ENCODE peak calls at places on chromosomes 11 and 22, in eight cellular contexts. X is GM23248, F is GM23338, J is HCT116, T is neural progenitor cell, S is OCI-LY7, E is PC-3, N is hepatocyte. Y is an unnamed sample. For H4K20me1, the result is how much of the 10 kb centered on the place peaks cover.

GRCh38 chr11:101397941-101398340 is 185.9 kb downstream of the TRPC6 start:
- DNase-seq in N (no peak), S (no peak), T (no peak), X (no peak), E (no peak), J (no peak), F (no peak), Y (no peak)

GRCh38 chr11:3201112-3201581 is 17.5 kb downstream of the MRGPRG start:
- DNase-seq in J (no peak), S (no peak), F (no peak), T (no peak), E (no peak), X (no peak), N (no peak), Y (no peak)

GRCh38 chr11:70536051-70536877 is 137.9 kb downstream of the CTTN start:
- DNase-seq in E (no peak), S (no peak), J (no peak), F (no peak), X (no peak), N (no peak), T (no peak), Y (no peak)

GRCh38 chr11:31757245-31757835 is 53.8 kb downstream of the PAX6 start:
- DNase-seq in J (no peak), F (no peak), X (no peak), N (no peak), E (no peak), S (no peak), T (no peak), Y (no peak)

GRCh38 chr22:20435436-20436308 is 2.0 kb downstream of the SCARF2 start:
- DNase-seq in X (no peak), F (no peak), T (no peak), S (no peak), E (no peak), N (no peak), J (no peak), Y (no peak)

GRCh38 chr11:95067042-95067827 is 516 bp downstream of the SRSF8 start:
- DNase-seq in F (peak), E (peak), X (peak), T (peak), S (peak), J (no peak), N (peak), Y (peak)

GRCh38 chr11:6596237-6596877 is 7.1 kb downstream of the RRP8 start:
- DNase-seq in J (no peak), N (no peak), T (no peak), E (no peak), X (no peak), S (no peak), F (no peak), Y (no peak)

GRCh38 chr11:108926522-108927380 is 261.9 kb downstream of the DDX10 start:
- DNase-seq in F (peak), T (peak), E (no peak), X (no peak), S (no peak), N (no peak), J (no peak), Y (no peak)

GRCh38 chr11:69950120-69950519 is 128.0 kb upstream of the ANO1 start:
- DNase-seq in J (peak), X (peak), N (peak), E (peak), F (peak), S (peak), T (peak), Y (no peak)

GRCh38 chr22:41288245-41288946 is 2.4 kb upstream of the RANGAP1 start:
- DNase-seq in S (no peak), F (peak), E (peak), X (peak), J (peak), N (peak), T (no peak), Y (no peak)

GRCh38 chr22:38967451-38968450 is 10.3 kb downstream of the APOBEC3A start:
- DNase-seq in X (no peak), E (no peak), F (no peak), J (no peak), T (no peak), N (no peak), S (no peak), Y (peak)

GRCh38 chr22:38935023-38935422 is 22.4 kb upstream of the APOBEC3A start:
- DNase-seq in N (no peak), X (no peak), T (no peak), F (no peak), E (peak), S (no peak), J (no peak), Y (no peak)

GRCh38 chr11:15146271-15147003 is 31.7 kb downstream of the INSC start:
- DNase-seq in T (no peak), S (no peak), F (no peak), N (no peak), X (peak), J (no peak), E (no peak), Y (no peak)

GRCh38 chr11:92941676-92942571 is 27.5 kb upstream of the MTNR1B start:
- DNase-seq in F (peak), T (peak), S (peak), X (peak), E (peak), N (peak), J (peak), Y (peak)

GRCh38 chr11:45473491-45473890 is 187.3 kb upstream of the SYT13 start:
- DNase-seq in F (peak), X (no peak), T (no peak), E (no peak), N (no peak), S (no peak), J (no peak), Y (no peak)

GRCh38 chr22:38317995-38318715 is 922 bp upstream of the CSNK1E start:
- DNase-seq in J (peak), E (peak), X (peak), N (peak), T (peak), S (no peak), F (no peak), Y (peak)

GRCh38 chr11:4960877-4961276 is 5.4 kb upstream of the OR51A2 start:
- DNase-seq in E (no peak), X (peak), N (no peak), J (no peak), F (no peak), T (no peak), S (no peak), Y (no peak)

GRCh38 chr11:64924910-64925284 is 408 bp downstream of the PPP2R5B start:
- DNase-seq in E (no peak), N (peak), X (peak), F (peak), T (peak), S (no peak), J (no peak), Y (no peak)

GRCh38 chr11:77752518-77752917 is 68.0 kb downstream of the RSF1 start:
- DNase-seq in N (peak), F (peak), E (no peak), J (no peak), X (peak), S (no peak), T (no peak), Y (no peak)

GRCh38 chr11:59102259-59102765 is 4.7 kb upstream of the FAM111B start:
- DNase-seq in S (peak), F (peak), N (peak), X (peak), J (no peak), E (peak), T (peak), Y (peak)

GRCh38 chr11:78203184-78203583 is 14.5 kb downstream of the USP35 start:
- DNase-seq in S (no peak), N (no peak), E (no peak), T (no peak), F (no peak), J (no peak), X (no peak), Y (no peak)

GRCh38 chr22:49970528-49971231 is 10.1 kb downstream of the PIM3 start:
- DNase-seq in E (peak), F (peak), X (peak), T (peak), J (peak), S (peak), N (peak), Y (peak)

GRCh38 chr22:49973018-49973965 is 12.7 kb downstream of the PIM3 start:
- DNase-seq in S (no peak), F (no peak), J (no peak), X (no peak), T (no peak), N (no peak), E (no peak), Y (peak)

GRCh38 chr22:49969751-49970527 is 9.4 kb downstream of the PIM3 start:
- DNase-seq in T (no peak), S (no peak), E (no peak), J (no peak), F (no peak), N (peak), X (no peak), Y (peak)

GRCh38 chr22:49972163-49973017 is 11.8 kb downstream of the PIM3 start:
- DNase-seq in S (no peak), T (no peak), X (no peak), F (no peak), J (no peak), E (no peak), N (peak), Y (peak)

DNA sequence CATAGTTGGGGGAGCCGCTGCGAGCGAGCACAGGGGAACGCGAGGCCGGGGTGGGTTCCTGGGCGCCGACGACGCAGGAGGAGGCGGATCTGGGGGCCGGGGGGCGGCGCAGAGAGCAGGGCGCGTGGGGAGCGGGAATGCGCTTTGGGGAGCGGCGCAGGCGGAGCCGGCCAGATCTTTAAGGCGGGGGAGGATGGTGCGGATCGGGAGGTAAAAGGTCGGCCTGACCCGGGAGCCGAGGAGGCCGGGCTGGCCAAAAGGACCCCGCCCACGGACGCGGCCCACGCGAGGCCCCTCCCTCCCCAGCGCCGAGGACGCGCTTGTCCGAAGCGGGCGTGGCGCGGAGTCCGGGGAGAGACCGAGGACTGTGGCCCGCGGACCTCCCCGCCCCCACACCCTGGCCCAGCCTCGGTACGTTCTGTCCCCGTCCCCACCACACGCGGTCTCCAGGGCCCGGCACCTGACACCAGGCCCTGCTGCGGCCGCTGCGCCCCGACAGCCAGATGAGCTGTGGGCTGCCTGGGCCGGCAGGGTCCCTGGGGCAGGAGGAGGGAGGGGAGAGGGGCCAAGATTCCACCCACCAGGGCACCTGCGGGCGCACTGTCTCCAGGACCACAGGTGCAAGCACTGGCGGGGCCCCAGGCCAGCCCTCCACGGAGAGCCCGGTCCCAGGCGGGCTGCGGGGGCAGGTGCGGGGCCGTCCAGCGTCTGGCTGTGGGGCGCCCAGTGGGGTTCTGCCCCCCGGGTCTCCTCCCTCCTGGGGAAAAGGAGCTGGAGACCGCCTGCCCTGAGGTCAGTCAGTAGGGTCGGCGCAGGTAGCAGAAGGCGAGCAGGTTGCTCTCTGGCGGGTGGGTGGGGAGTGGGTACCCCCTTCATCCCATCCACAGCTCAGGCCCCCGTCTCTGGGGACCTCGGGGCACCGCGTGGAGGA is 10.9 kb downstream of the PIM3 start:
- DNase-seq in F (peak), X (peak), S (no peak), J (no peak), E (peak), N (peak), T (peak), Y (peak)
- TF ChIP-seq EZH2phosphoT487 in F (no peak), X (no peak), S (no peak), J (no peak), E (no peak), N (no peak), T (peak), Y (no peak)

GRCh38 chr22:23130697-23131096 is 11.1 kb downstream of the RSPH14 start:
- DNase-seq in N (no peak), F (no peak), E (no peak), T (no peak), X (no peak), S (no peak), J (no peak), Y (no peak)
- H4K20me1 ChIP-seq in N (under half), F (under half), E (under half), T (under half), X (under half), S (under half), J (under half), Y (under half)

GRCh38 chr11:62909107-62909894 is 11.9 kb downstream of the CHRM1 start:
- DNase-seq in X (peak), E (peak), F (peak), S (peak), J (peak), T (peak), N (peak), Y (peak)
- TF ChIP-seq EZH2phosphoT487 in X (no peak), E (no peak), F (no peak), S (no peak), J (no peak), T (no peak), N (no peak), Y (no peak)

GRCh38 chr11:35146711-35147110 is 7.7 kb downstream of the CD44 start:
- DNase-seq in X (peak), N (no peak), F (no peak), T (no peak), E (no peak), J (no peak), S (no peak), Y (no peak)

GRCh38 chr11:35145249-35145648 is 6.3 kb downstream of the CD44 start:
- DNase-seq in S (no peak), J (no peak), N (no peak), X (peak), E (peak), F (no peak), T (no peak), Y (peak)

GRCh38 chr11:35147273-35147672 is 8.3 kb downstream of the CD44 start:
- DNase-seq in N (no peak), J (no peak), S (no peak), F (no peak), T (no peak), E (no peak), X (peak), Y (no peak)

GRCh38 chr11:35146074-35146521 is 7.1 kb downstream of the CD44 start:
- DNase-seq in J (no peak), T (no peak), E (peak), S (no peak), N (no peak), X (peak), F (no peak), Y (peak)

GRCh38 chr11:35148163-35148562 is 9.2 kb downstream of the CD44 start:
- DNase-seq in N (no peak), J (no peak), F (peak), E (no peak), S (no peak), T (no peak), X (peak), Y (no peak)
- H4K20me1 ChIP-seq in N (under half), J (under half), F (under half), E (half or more), S (under half), T (under half), X (under half), Y (under half)

DNA sequence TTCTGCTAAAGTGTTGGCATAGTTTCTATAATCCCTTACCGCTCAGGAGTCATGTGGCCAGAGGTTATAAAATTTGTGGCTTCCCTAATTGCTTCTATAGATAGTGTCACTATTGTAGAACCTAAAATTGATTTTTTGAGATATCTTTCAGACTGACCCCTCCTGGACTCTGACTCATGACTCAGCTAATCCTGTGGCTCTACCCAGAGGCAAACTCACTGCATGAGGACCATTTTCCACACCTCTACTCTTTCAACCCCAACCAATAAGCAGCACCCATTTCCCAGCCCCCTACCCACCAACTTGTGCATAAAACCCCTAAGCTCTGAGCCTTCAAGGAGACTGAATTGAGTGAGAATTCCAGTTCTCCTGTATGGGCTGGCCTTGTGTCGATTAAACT is 61.7 kb upstream of the PRSS23 start:
- DNase-seq in E (no peak), X (no peak), T (no peak), S (no peak), N (no peak), F (no peak), J (no peak), Y (no peak)
- TF ChIP-seq EZH2phosphoT487 in E (no peak), X (no peak), T (no peak), S (no peak), N (no peak), F (no peak), J (no peak), Y (no peak)

GRCh38 chr11:68498313-68498712 is 37.8 kb downstream of the PPP6R3 start:
- DNase-seq in T (no peak), X (no peak), E (no peak), F (no peak), N (no peak), S (no peak), J (no peak), Y (no peak)
- H4K20me1 ChIP-seq in T (half or more), X (half or more), E (half or more), F (half or more), N (half or more), S (under half), J (under half), Y (half or more)

DNA sequence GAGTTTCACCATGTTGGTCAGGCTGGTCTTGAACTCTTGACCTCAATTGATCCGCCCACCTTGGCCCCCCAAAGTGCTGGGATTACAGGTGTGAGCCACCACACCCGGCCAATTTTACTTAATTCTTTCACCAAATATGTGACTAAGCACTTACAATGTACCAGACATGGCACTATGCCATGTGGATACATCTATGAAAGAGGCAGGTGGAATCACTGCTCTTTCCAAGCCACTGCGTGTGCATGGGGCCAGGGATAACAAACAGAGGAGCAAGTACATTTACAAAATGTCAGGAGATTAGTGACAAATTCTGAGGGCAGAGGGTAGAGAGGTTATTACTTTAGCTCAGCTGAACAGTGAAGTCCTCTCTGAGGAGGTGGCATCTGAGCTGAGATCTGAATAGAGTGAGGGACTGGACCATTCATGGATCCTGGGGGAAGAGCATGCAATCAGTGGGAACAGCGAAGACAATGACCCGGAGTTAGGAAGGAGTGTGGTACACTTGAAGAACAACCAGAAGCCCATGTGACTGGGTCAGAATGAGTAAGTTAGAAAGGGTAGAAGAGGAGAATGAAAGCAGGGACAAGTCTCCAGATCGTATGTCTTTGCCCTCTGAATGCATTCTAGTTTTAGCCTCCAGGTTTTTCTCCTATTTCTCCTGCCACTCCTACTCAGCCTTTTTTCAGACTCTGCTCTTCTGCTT is 38.3 kb upstream of the GRAMD1B start:
- DNase-seq in S (no peak), E (peak), T (no peak), N (no peak), X (no peak), F (no peak), J (no peak), Y (no peak)
- TF ChIP-seq EZH2phosphoT487 in S (no peak), E (no peak), T (no peak), N (no peak), X (no peak), F (no peak), J (no peak), Y (no peak)

GRCh38 chr11:825366-826231 is 2.1 kb upstream of the CRACR2B start:
- DNase-seq in X (no peak), F (no peak), T (no peak), N (no peak), S (no peak), E (peak), J (no peak), Y (no peak)

GRCh38 chr11:826836-827145 is 928 bp upstream of the CRACR2B start:
- DNase-seq in J (no peak), N (no peak), S (no peak), X (no peak), T (no peak), E (no peak), F (no peak), Y (no peak)

GRCh38 chr11:824942-825341 is 2.8 kb upstream of the CRACR2B start:
- DNase-seq in T (no peak), X (no peak), S (no peak), N (no peak), E (no peak), J (no peak), F (no peak), Y (no peak)

GRCh38 chr11:823441-824291 is 4.1 kb upstream of the CRACR2B start:
- DNase-seq in J (no peak), N (no peak), F (no peak), X (no peak), S (no peak), T (no peak), E (no peak), Y (no peak)

GRCh38 chr11:824292-824880 is 3.3 kb upstream of the CRACR2B start:
- DNase-seq in S (no peak), F (no peak), X (no peak), J (no peak), T (no peak), E (no peak), N (no peak), Y (no peak)
- H4K20me1 ChIP-seq in S (under half), F (under half), X (under half), J (under half), T (half or more), E (under half), N (under half), Y (under half)

GRCh38 chr11:47414685-47415070 is 6.3 kb downstream of the SLC39A13 start:
- DNase-seq in T (peak), N (no peak), S (no peak), F (no peak), J (no peak), E (no peak), X (no peak), Y (no peak)

GRCh38 chr11:47410404-47411264 is 2.2 kb downstream of the SLC39A13 start:
- DNase-seq in X (no peak), N (no peak), S (no peak), T (peak), F (no peak), E (no peak), J (no peak), Y (no peak)

GRCh38 chr11:47413908-47414684 is 5.7 kb downstream of the SLC39A13 start:
- DNase-seq in E (no peak), X (peak), N (no peak), J (no peak), S (no peak), F (no peak), T (peak), Y (no peak)

GRCh38 chr11:47413351-47413750 is 5.0 kb downstream of the SLC39A13 start:
- DNase-seq in N (no peak), J (no peak), E (no peak), S (no peak), X (no peak), T (peak), F (no peak), Y (no peak)

GRCh38 chr11:47412152-47412746 is 3.9 kb downstream of the SLC39A13 start:
- DNase-seq in S (peak), X (peak), T (peak), E (peak), F (peak), J (peak), N (peak), Y (peak)
- TF ChIP-seq EZH2phosphoT487 in S (no peak), X (no peak), T (no peak), E (no peak), F (no peak), J (no peak), N (no peak), Y (no peak)

Y was measured in MM.1S.